ENCODE peak calls at places on chromosomes 16 and 17, in seven cellular contexts. O, G, L, V, N, F and D are unnamed samples.

GRCh38 chr16:7332611-7333010 is at the start of gene RBFOX1:
- DNase-seq in O (no peak), G (no peak), L (no peak), V (no peak), N (no peak), F (no peak), D (no peak)

GRCh38 chr17:55750750-55751641 is at the start of gene PCTP:
- DNase-seq in O (peak; percentile 87), G (peak; percentile 88), L (peak; percentile 96), V (peak; percentile 86), N (peak; percentile 92), F (peak; percentile 89), D (peak; percentile 97)

GRCh38 chr16:85444879-85445778 is 168.0 kb upstream of the GSE1 start:
- DNase-seq in O (no peak), G (no peak), L (peak; percentile 42), V (no peak), N (peak; percentile 73), F (peak; percentile 10), D (no peak)

GRCh38 chr16:84883301-84883700 is 63.5 kb downstream of the CRISPLD2 start:
- DNase-seq in O (no peak), G (no peak), L (no peak), V (no peak), N (no peak), F (no peak), D (no peak)

GRCh38 chr17:147796-148740 is 10.7 kb downstream of the SCGB1C2 start:
- DNase-seq in O (no peak), G (no peak), L (no peak), V (no peak), N (no peak), F (no peak), D (no peak)

GRCh38 chr17:17757944-17758343 is 76.7 kb downstream of the RAI1 start:
- DNase-seq in O (no peak), G (no peak), L (no peak), V (no peak), N (no peak), F (no peak), D (no peak)

GRCh38 chr16:383326-384020 is 1.7 kb upstream of the PGAP6 start:
- DNase-seq in O (no peak), G (peak; percentile 31), L (peak; percentile 67), V (peak; percentile 68), N (no peak), F (no peak), D (peak; percentile 85)

GRCh38 chr17:64097196-64097936 is 32.6 kb downstream of the ERN1 start:
- DNase-seq in O (peak; percentile 65), G (peak; percentile 97), L (no peak), V (no peak), N (no peak), F (no peak), D (peak; percentile 70)

GRCh38 chr17:37261286-37261685 is 114.5 kb upstream of the C17orf78 start:
- DNase-seq in O (peak; percentile 27), G (peak; percentile 12), L (no peak), V (no peak), N (no peak), F (no peak), D (no peak)

GRCh38 chr17:73645050-73645871 is 1.0 kb upstream of the SDK2 start:
- DNase-seq in O (no peak), G (no peak), L (peak; percentile 94), V (no peak), N (peak; percentile 12), F (no peak), D (no peak)

GRCh38 chr16:69880640-69881133 is 70.4 kb upstream of the CLEC18A start:
- DNase-seq in O (peak; percentile 44), G (no peak), L (no peak), V (no peak), N (no peak), F (no peak), D (no peak)

GRCh38 chr16:17408955-17409441 is 61.8 kb downstream of the XYLT1 start:
- DNase-seq in O (no peak), G (no peak), L (no peak), V (no peak), N (no peak), F (peak; percentile 40), D (no peak)

GRCh38 chr17:51612692-51613091 is 352.3 kb downstream of the UTP18 start:
- DNase-seq in O (no peak), G (no peak), L (no peak), V (no peak), N (no peak), F (no peak), D (no peak)

DNA sequence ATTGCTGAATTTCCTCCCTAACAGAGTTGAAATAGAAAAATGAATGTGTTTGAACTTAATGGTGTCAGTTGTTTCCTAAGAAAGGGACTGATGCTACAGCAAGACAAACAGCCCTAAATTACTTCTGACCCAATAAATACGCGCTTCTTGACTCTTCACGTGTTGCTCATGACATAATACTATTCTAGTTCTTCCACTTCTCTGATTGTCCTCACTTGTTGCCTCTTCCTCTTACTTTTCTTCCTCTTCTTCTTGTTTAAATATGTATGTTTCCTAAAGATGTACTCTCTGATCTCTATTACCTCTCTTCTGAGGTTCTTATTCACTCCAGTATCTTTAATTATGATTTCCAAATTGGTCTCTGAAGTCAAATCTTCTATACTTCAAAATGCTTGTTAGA is 32.4 kb downstream of the RNF43 start:
- DNase-seq in O (no peak), G (no peak), L (no peak), V (no peak), N (no peak), F (no peak), D (no peak)
- H3K4me1 ChIP-seq in O (no peaks in the 10 kb centered on the region), G (no peaks in the 10 kb centered on the region), L (peaks cover 14% of the 10 kb centered on the region), V (peaks cover 29% of the 10 kb centered on the region), N (peaks cover 20% of the 10 kb centered on the region), F (peaks cover 42% of the 10 kb centered on the region), D (peaks cover 24% of the 10 kb centered on the region)

GRCh38 chr16:55331648-55332185 is 7.7 kb downstream of the IRX6 start:
- DNase-seq in O (no peak), G (no peak), L (no peak), V (no peak), N (no peak), F (no peak), D (no peak)
- H3K27me3 ChIP-seq in O (peaks cover 42% of the 10 kb centered on the region), G (peaks cover 46% of the 10 kb centered on the region), L (peaks cover 100% of the 10 kb centered on the region), V (no peaks in the 10 kb centered on the region), N (no peaks in the 10 kb centered on the region), F (no peaks in the 10 kb centered on the region), D (no peaks in the 10 kb centered on the region)

GRCh38 chr16:57803413-57803990 is 1.2 kb upstream of the KIFC3 start:
- DNase-seq in O (no peak), G (no peak), L (no peak), V (no peak), N (no peak), F (no peak), D (no peak)
- H2AFZ ChIP-seq in O (peak overlapping the region; percentile 93), G (no peak overlapping the region), L (peak overlapping the region; percentile 60), V (no peak overlapping the region), N (no peak overlapping the region), F (no peak overlapping the region), D (no peak overlapping the region)

GRCh38 chr16:11353158-11353557 is 7.9 kb downstream of the RMI2 start:
- DNase-seq in O (no peak), G (no peak), L (no peak), V (no peak), N (no peak), F (no peak), D (no peak)

GRCh38 chr16:11356573-11357331 is 11.5 kb downstream of the RMI2 start:
- DNase-seq in O (peak; percentile 61), G (peak; percentile 51), L (peak; percentile 84), V (no peak), N (peak; percentile 59), F (peak; percentile 55), D (no peak)

GRCh38 chr16:11354407-11354732 is 9.1 kb downstream of the RMI2 start:
- DNase-seq in O (no peak), G (no peak), L (no peak), V (no peak), N (no peak), F (peak; percentile 53), D (no peak)

GRCh38 chr16:11355862-11356261 is 10.6 kb downstream of the RMI2 start:
- DNase-seq in O (no peak), G (no peak), L (no peak), V (no peak), N (no peak), F (no peak), D (no peak)

GRCh38 chr16:11354733-11355574 is 9.7 kb downstream of the RMI2 start:
- DNase-seq in O (peak; percentile 92), G (no peak), L (no peak), V (no peak), N (peak; percentile 87), F (peak; percentile 82), D (no peak)
- H3K4me1 ChIP-seq in O (peaks cover 42% of the 10 kb centered on the region), G (peaks cover 6% of the 10 kb centered on the region), L (no peaks in the 10 kb centered on the region), V (peaks cover 38% of the 10 kb centered on the region), N (peaks cover 35% of the 10 kb centered on the region), F (peaks cover 26% of the 10 kb centered on the region), D (peaks cover 53% of the 10 kb centered on the region)

GRCh38 chr17:81083125-81083765 is 48.3 kb downstream of the BAIAP2 start:
- DNase-seq in O (no peak), G (peak; percentile 20), L (no peak), V (no peak), N (no peak), F (no peak), D (no peak)

GRCh38 chr17:81084691-81085419 is 49.9 kb downstream of the BAIAP2 start:
- DNase-seq in O (no peak), G (no peak), L (no peak), V (no peak), N (no peak), F (no peak), D (no peak)

GRCh38 chr17:81086789-81087551 is 52.0 kb downstream of the BAIAP2 start:
- DNase-seq in O (no peak), G (no peak), L (no peak), V (no peak), N (peak; percentile 26), F (no peak), D (no peak)

GRCh38 chr17:81082177-81083073 is 47.5 kb downstream of the BAIAP2 start:
- DNase-seq in O (no peak), G (peak; percentile 5), L (no peak), V (no peak), N (no peak), F (no peak), D (no peak)

GRCh38 chr17:81085420-81085911 is 50.5 kb downstream of the BAIAP2 start:
- DNase-seq in O (no peak), G (no peak), L (no peak), V (no peak), N (no peak), F (no peak), D (no peak)
- H3K27me3 ChIP-seq in O (no peaks in the 10 kb centered on the region), G (no peaks in the 10 kb centered on the region), L (no peaks in the 10 kb centered on the region), V (no peaks in the 10 kb centered on the region), N (no peaks in the 10 kb centered on the region), F (peaks cover 99% of the 10 kb centered on the region), D (no peaks in the 10 kb centered on the region)

GRCh38 chr17:72611172-72611571 is 481.3 kb downstream of the SLC39A11 start:
- DNase-seq in O (no peak), G (no peak), L (no peak), V (no peak), N (no peak), F (no peak), D (no peak)

GRCh38 chr17:72614871-72615626 is 477.4 kb downstream of the SLC39A11 start:
- DNase-seq in O (peak; percentile 74), G (no peak), L (peak; percentile 66), V (no peak), N (no peak), F (no peak), D (peak; percentile 87)

GRCh38 chr17:72615627-72615991 is 476.9 kb downstream of the SLC39A11 start:
- DNase-seq in O (no peak), G (no peak), L (no peak), V (no peak), N (no peak), F (no peak), D (no peak)

GRCh38 chr17:72614476-72614870 is 478.0 kb downstream of the SLC39A11 start:
- DNase-seq in O (no peak), G (no peak), L (no peak), V (no peak), N (no peak), F (no peak), D (peak; percentile 76)

GRCh38 chr17:72613411-72614292 is 478.8 kb downstream of the SLC39A11 start:
- DNase-seq in O (peak; percentile 43), G (no peak), L (no peak), V (peak; percentile 71), N (no peak), F (no peak), D (peak; percentile 74)
- H2AFZ ChIP-seq in O (peak overlapping the region; percentile 34), G (no peak overlapping the region), L (no peak overlapping the region), V (no peak overlapping the region), N (no peak overlapping the region), F (no peak overlapping the region), D (no peak overlapping the region)